ENCODE peak calls at places on chromosomes 2 and 18, in five cellular contexts. P is HFF-Myc, H is stomach, U is colonic mucosa, J is bronchial epithelial cell. L is an unnamed sample.

GRCh38 chr18:36786686-36787085 is 42.1 kb downstream of the TPGS2 start:
- DNase-seq in H (no peak), U (no peak), J (peak), P (peak), L (peak)

GRCh38 chr18:76476665-76477561 is 18.1 kb downstream of the ZNF516 start:
- DNase-seq in J (peak), P (peak), H (no peak), U (peak), L (peak)

GRCh38 chr2:23207871-23208270 is 177.1 kb upstream of the KLHL29 start:
- DNase-seq in H (no peak), J (peak), P (no peak), U (peak), L (no peak)

GRCh38 chr18:27956001-27956400 is 220.9 kb downstream of the CDH2 start:
- DNase-seq in P (no peak), H (no peak), J (no peak), U (no peak), L (no peak)

GRCh38 chr2:191262436-191262835 is 17.2 kb downstream of the MYO1B start:
- DNase-seq in H (no peak), U (no peak), J (no peak), P (no peak), L (peak)

GRCh38 chr2:190844700-190845410 is 35.8 kb upstream of the GLS start:
- DNase-seq in J (no peak), P (no peak), U (no peak), H (no peak), L (no peak)

GRCh38 chr2:197195591-197195990 is 115.0 kb downstream of the ANKRD44 start:
- DNase-seq in H (no peak), J (no peak), P (no peak), U (no peak), L (no peak)

GRCh38 chr2:118492335-118492734 is 355.1 kb downstream of the EN1 start:
- DNase-seq in H (no peak), J (peak), U (no peak), P (peak), L (peak)

GRCh38 chr2:69618362-69618761 is 25.2 kb downstream of the AAK1 start:
- DNase-seq in J (no peak), U (no peak), P (no peak), H (no peak), L (no peak)

GRCh38 chr2:8242734-8243133 is 439.1 kb upstream of the ID2 start:
- DNase-seq in P (no peak), J (peak), H (no peak), U (no peak), L (no peak)

GRCh38 chr2:28300489-28300888 is 92.2 kb upstream of the FOSL2 start:
- DNase-seq in U (no peak), H (no peak), P (peak), J (no peak), L (no peak)

GRCh38 chr2:96916156-96917007 is 46.5 kb upstream of the SEMA4C start:
- DNase-seq in P (no peak), J (no peak), H (no peak), U (no peak), L (no peak)

GRCh38 chr2:12318427-12319057 is 398.2 kb upstream of the TRIB2 start:
- DNase-seq in P (peak), J (peak), H (no peak), U (peak), L (peak)

GRCh38 chr2:56337342-56337741 is 153.6 kb downstream of the CCDC85A start:
- DNase-seq in P (no peak), U (no peak), H (peak), J (peak), L (no peak)

GRCh38 chr2:150483532-150483931 is 3.9 kb downstream of the RND3 start:
- DNase-seq in P (no peak), J (no peak), U (no peak), H (no peak), L (peak)

DNA sequence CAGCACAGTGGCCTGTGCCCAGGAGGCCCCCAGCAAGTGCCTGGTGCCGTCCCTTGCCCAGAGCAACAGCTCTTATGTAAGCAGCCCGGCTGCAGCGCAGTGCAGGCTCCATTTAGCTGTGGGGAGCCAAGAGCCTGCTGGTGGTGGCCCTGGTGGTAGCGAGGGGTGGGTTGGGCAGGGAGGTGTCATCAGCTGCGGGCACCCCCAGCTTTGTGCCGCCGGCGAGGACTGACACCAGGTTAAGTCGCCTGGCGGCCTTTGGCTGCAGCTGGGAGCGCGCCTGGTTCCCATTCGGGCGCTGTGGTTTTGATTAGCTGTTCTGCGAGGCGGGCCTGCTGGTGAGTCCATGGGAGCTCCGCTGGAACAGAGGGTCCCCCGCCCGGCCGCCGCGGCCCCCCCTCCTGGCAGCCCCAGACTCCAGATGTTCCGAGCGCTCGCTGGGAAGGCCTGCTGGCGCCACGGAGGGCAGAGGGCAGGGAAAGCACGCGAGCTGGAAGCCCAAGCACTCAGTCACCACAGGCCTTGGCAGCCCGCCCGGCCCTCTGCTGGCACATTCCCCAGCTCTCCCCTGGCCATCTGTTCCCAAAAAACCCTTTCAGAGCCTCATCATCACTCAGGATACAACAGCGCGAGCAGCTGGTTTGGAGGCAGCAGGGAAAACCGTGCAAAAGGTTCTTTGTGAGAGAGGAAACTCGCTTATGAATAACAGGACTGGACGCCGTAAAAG is 18.4 kb downstream of the ATOH8 start:
- DNase-seq in H (peak), J (peak), P (peak), U (peak), L (peak)
- H3K4me3 ChIP-seq in H (peak), J (no peak), P (peak), U (no peak), L (no peak)

GRCh38 chr2:174350018-174350417 is 15.3 kb downstream of the SP9 start:
- DNase-seq in J (no peak), H (no peak), P (no peak), U (no peak), L (no peak)
- TF ChIP-seq CTCF in J (peak), H (no peak), P (peak), U (no peak), L (peak)

DNA sequence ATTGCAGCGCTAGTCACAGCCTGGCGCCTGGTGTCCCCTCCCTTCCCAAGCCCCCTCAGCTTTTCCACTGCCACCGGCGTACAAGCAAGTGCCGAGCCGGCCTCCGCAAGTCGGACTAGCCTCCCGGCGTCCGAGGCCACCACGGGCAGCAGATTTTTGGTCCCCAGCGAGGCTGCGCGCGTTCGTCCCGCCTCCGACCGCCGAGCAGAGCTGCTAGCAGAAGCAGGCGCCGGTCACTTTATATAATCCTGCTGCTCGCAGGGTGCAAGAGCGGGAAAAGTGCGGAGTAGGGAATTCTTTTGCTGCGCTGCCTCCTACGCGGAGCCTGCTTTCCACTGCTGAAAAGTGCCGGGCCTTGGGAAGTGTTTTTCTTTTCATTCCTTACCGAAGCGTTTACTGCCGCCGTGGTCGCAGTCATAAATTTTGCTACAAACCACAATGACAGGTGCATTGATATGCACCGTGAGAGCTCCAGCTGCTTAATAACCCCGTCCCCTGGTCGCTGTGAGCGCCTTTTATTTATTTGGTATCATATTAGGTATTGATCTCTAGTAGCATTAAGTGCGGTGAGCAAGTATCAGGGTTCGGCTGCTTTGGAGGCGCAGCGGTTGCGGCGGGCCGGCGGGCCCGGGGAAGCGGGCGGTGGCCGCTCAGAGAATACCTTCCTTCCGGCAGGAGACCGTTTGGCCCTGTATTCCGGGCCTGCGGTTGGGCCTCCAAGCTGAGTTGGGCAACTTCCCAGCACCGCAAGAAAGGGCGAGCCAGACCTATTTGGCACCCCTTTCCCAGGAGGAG is 7.9 kb downstream of the HOXD3 start:
- DNase-seq in J (no peak), P (no peak), H (no peak), U (no peak), L (no peak)
- H3K4me3 ChIP-seq in J (no peak), P (no peak), H (no peak), U (no peak), L (no peak)

DNA sequence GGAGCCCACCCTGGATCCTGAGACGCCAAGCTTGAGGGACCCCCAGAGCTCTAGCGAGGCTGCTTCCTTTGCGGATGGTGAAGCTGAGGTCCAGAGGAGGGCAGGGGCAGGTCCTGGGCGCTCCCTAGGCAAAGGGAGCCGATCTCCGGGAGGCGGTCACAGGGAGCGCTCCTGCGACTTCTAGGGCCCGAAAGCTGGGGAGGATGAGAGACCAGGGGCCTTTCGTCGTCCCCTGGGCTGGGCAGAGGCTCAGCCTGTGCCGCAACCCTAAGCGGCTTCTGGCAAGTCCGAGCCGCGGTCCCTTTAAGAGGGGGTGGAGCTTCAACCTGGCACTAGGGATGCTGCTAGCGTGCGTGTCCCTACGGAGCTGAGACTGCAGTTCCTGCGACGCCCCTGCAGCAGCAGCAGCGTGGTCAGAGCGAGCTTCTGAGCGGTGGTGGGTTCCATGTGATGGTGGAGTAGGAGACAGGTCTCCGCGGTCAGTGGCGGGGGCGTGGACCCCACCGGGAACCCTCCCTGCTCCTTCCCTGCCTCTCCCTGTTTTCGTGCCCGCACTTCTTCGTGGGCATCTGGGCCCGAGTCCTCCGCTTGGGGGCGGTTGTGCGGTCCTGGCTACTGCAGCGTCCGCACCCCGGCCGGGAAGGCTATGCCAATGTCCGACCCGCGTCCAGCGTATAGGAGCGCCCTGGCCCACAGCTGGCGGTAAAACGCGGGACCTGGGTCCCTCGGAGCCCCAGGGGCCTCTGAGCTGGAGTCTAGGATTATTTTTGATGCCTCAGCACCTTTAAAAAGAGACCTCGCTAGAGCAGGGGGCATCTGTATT is 154.6 kb downstream of the CCDC74A start:
- DNase-seq in P (peak), H (peak), J (peak), U (peak), L (peak)
- TF ChIP-seq CTCF in P (no peak), H (no peak), J (peak), U (no peak), L (peak)

GRCh38 chr2:176098366-176099158 is 1.0 kb upstream of the HOXD12 start:
- DNase-seq in U (peak), J (no peak), P (no peak), H (peak), L (no peak)

GRCh38 chr2:176096986-176097819 is 2.4 kb upstream of the HOXD12 start:
- DNase-seq in U (peak), H (peak), J (peak), P (peak), L (peak)

GRCh38 chr2:176096243-176096985 is 3.2 kb upstream of the HOXD12 start:
- DNase-seq in J (no peak), P (no peak), U (peak), H (no peak), L (no peak)

GRCh38 chr2:176099159-176099736 is 347 bp upstream of the HOXD12 start:
- DNase-seq in U (peak), J (no peak), H (peak), P (no peak), L (no peak)

GRCh38 chr2:176097820-176098365 is 1.7 kb upstream of the HOXD12 start:
- DNase-seq in H (no peak), U (no peak), P (no peak), J (no peak), L (no peak)
- H3K4me3 ChIP-seq in H (peak), U (peak), P (peak), J (no peak), L (no peak)

GRCh38 chr2:235793163-235793752 is 299.4 kb downstream of the AGAP1 start:
- DNase-seq in J (peak), U (no peak), H (no peak), P (no peak), L (peak)
- TF ChIP-seq CTCF in J (peak), U (no peak), H (peak), P (peak), L (peak)

GRCh38 chr18:2848879-2849254 is 2.1 kb downstream of the EMILIN2 start:
- DNase-seq in U (no peak), H (no peak), J (no peak), P (no peak), L (no peak)

GRCh38 chr18:2846638-2847340 is at the start of gene EMILIN2:
- DNase-seq in H (peak), U (peak), J (peak), P (no peak), L (peak)

GRCh38 chr18:2847341-2848144 is 737 bp downstream of the EMILIN2 start:
- DNase-seq in J (no peak), H (no peak), U (no peak), P (no peak), L (no peak)

GRCh38 chr18:2846241-2846637 is 567 bp upstream of the EMILIN2 start:
- DNase-seq in J (peak), U (no peak), H (no peak), P (no peak), L (no peak)

DNA sequence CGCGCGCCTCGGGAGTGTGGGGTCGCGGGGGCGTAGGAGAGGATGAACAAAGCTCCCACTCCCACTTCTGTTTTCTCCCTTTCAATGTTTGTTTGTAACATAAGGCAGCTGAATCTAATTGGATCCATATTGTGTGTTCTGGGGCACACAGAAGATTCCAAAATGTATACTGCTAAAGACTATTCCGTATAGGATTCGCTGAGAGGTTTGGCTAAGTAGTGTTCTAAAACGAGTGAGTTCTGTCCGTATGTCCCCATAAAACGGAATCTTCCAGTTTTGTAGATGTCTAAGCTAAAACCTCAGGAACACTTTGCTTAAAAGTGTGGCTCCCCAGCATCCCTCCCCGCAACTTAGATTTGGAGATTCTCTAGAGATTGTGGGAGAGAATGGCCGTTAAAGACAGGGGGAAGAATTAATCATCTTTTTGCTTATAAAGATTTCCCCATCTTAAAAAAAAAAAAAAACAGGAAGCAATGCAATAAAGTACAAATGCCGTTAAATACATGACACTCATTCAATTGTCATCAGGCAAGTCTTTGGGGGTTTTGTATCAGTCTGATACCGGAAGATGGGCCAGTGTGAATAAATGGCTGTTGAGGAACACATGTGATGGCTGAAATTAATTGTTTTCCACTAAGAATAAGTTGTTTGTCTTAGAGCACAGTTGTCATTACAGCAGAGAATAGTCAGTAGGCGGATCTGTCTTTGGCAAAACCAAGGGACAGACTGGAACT is 1.5 kb downstream of the EMILIN2 start:
- DNase-seq in U (no peak), J (no peak), H (no peak), P (no peak), L (no peak)
- H3K4me3 ChIP-seq in U (peak), J (no peak), H (peak), P (peak), L (no peak)

DNA sequence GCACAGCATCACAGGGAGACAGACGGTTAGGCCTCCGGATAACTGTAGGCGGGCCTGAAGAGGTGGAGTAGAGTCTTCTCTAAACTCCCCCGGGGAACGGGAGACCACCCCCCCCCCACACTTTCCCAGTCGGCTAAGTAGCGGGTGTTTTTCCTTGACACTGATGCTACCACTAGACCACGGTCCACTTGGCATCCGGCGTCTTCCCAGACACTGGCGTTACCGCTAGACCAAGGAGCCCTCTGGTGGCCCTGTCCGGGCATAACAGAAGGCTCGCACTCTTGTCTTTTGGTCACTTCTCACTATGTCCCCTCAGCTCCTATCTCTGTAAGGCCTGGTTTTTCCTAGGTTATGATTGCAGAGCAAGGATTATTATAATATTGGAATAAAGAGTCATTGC is 25.7 kb upstream of the NCL start:
- DNase-seq in J (no peak), U (no peak), H (peak), P (no peak), L (no peak)
- TF ChIP-seq CTCF in J (peak), U (no peak), H (no peak), P (peak), L (peak)

L was measured in epithelial cell of esophagus.